ENCODE peak calls at places on chromosomes 7 and 10, in nine cellular contexts. One of them, this sample, is unnamed.

GRCh38 chr10:62441953-62442352 is 67.8 kb downstream of the ZNF365 start:
- DNase-seq in astrocyte of the spinal cord: no peak
- DNase-seq in IMR-90: no peak
- DNase-seq in stimulated activated naive CD8-positive, alpha-beta T cell treated with anti-CD3 and anti-CD28 coated beads, Interleukin-15, Interleukin-2, amounts not matched to agents 100 U/mL and 50 U/mL, for 24 hours: no peak
- DNase-seq in HepG2: no peak
- DNase-seq in activated T-cell treated with anti-CD3 and anti-CD28 coated beads, Interleukin-2, amount 50 U/mL, for 4 hours: no peak
- DNase-seq in stomach: no peak
- DNase-seq in lung microvascular endothelial cell: no peak
- DNase-seq in activated CD4-positive, CD25-positive, alpha-beta regulatory T cell: no peak
- DNase-seq in this sample: no peak

GRCh38 chr10:123270221-123270620 is 116.0 kb downstream of the BUB3 start:
- DNase-seq in astrocyte of the spinal cord: peak; percentile 83
- DNase-seq in stomach: no peak
- DNase-seq in activated T-cell treated with anti-CD3 and anti-CD28 coated beads, Interleukin-2, amount 50 U/mL, for 4 hours: no peak
- DNase-seq in IMR-90: peak; percentile 25
- DNase-seq in lung microvascular endothelial cell: no peak
- DNase-seq in stimulated activated naive CD8-positive, alpha-beta T cell treated with anti-CD3 and anti-CD28 coated beads, Interleukin-15, Interleukin-2, amounts not matched to agents 100 U/mL and 50 U/mL, for 24 hours: no peak
- DNase-seq in HepG2: no peak
- DNase-seq in activated CD4-positive, CD25-positive, alpha-beta regulatory T cell: no peak
- DNase-seq in this sample: no peak

GRCh38 chr10:121069061-121069850 is 218.1 kb downstream of the WDR11 start:
- DNase-seq in astrocyte of the spinal cord: peak; percentile 9
- DNase-seq in lung microvascular endothelial cell: no peak
- DNase-seq in activated T-cell treated with anti-CD3 and anti-CD28 coated beads, Interleukin-2, amount 50 U/mL, for 4 hours: no peak
- DNase-seq in IMR-90: no peak
- DNase-seq in HepG2: no peak
- DNase-seq in stomach: no peak
- DNase-seq in stimulated activated naive CD8-positive, alpha-beta T cell treated with anti-CD3 and anti-CD28 coated beads, Interleukin-15, Interleukin-2, amounts not matched to agents 100 U/mL and 50 U/mL, for 24 hours: no peak
- DNase-seq in activated CD4-positive, CD25-positive, alpha-beta regulatory T cell: no peak
- DNase-seq in this sample: no peak

GRCh38 chr7:6200971-6201370 is 71.5 kb downstream of the CYTH3 start:
- DNase-seq in astrocyte of the spinal cord: no peak
- DNase-seq in activated T-cell treated with anti-CD3 and anti-CD28 coated beads, Interleukin-2, amount 50 U/mL, for 4 hours: no peak
- DNase-seq in IMR-90: no peak
- DNase-seq in lung microvascular endothelial cell: no peak
- DNase-seq in activated CD4-positive, CD25-positive, alpha-beta regulatory T cell: no peak
- DNase-seq in stimulated activated naive CD8-positive, alpha-beta T cell treated with anti-CD3 and anti-CD28 coated beads, Interleukin-15, Interleukin-2, amounts not matched to agents 100 U/mL and 50 U/mL, for 24 hours: no peak
- DNase-seq in HepG2: no peak
- DNase-seq in stomach: no peak
- DNase-seq in this sample: no peak

GRCh38 chr7:31056775-31057346 is 4.8 kb downstream of the ADCYAP1R1 start:
- DNase-seq in stimulated activated naive CD8-positive, alpha-beta T cell treated with anti-CD3 and anti-CD28 coated beads, Interleukin-15, Interleukin-2, amounts not matched to agents 100 U/mL and 50 U/mL, for 24 hours: no peak
- DNase-seq in activated CD4-positive, CD25-positive, alpha-beta regulatory T cell: no peak
- DNase-seq in activated T-cell treated with anti-CD3 and anti-CD28 coated beads, Interleukin-2, amount 50 U/mL, for 4 hours: no peak
- DNase-seq in lung microvascular endothelial cell: no peak
- DNase-seq in HepG2: no peak
- DNase-seq in IMR-90: no peak
- DNase-seq in astrocyte of the spinal cord: no peak
- DNase-seq in stomach: no peak
- DNase-seq in this sample: peak; percentile 19

GRCh38 chr7:27834179-27834921 is 94.4 kb downstream of the TAX1BP1 start:
- DNase-seq in activated T-cell treated with anti-CD3 and anti-CD28 coated beads, Interleukin-2, amount 50 U/mL, for 4 hours: no peak
- DNase-seq in activated CD4-positive, CD25-positive, alpha-beta regulatory T cell: no peak
- DNase-seq in HepG2: no peak
- DNase-seq in stimulated activated naive CD8-positive, alpha-beta T cell treated with anti-CD3 and anti-CD28 coated beads, Interleukin-15, Interleukin-2, amounts not matched to agents 100 U/mL and 50 U/mL, for 24 hours: no peak
- DNase-seq in lung microvascular endothelial cell: no peak
- DNase-seq in IMR-90: no peak
- DNase-seq in astrocyte of the spinal cord: no peak
- DNase-seq in stomach: no peak
- DNase-seq in this sample: no peak

GRCh38 chr10:865257-865656 is 66.2 kb downstream of the LARP4B start:
- DNase-seq in activated CD4-positive, CD25-positive, alpha-beta regulatory T cell: no peak
- DNase-seq in HepG2: no peak
- DNase-seq in astrocyte of the spinal cord: no peak
- DNase-seq in lung microvascular endothelial cell: no peak
- DNase-seq in stomach: no peak
- DNase-seq in stimulated activated naive CD8-positive, alpha-beta T cell treated with anti-CD3 and anti-CD28 coated beads, Interleukin-15, Interleukin-2, amounts not matched to agents 100 U/mL and 50 U/mL, for 24 hours: no peak
- DNase-seq in IMR-90: no peak
- DNase-seq in activated T-cell treated with anti-CD3 and anti-CD28 coated beads, Interleukin-2, amount 50 U/mL, for 4 hours: no peak
- DNase-seq in this sample: no peak

GRCh38 chr10:114486938-114487814 is 82.9 kb upstream of the AFAP1L2 start:
- DNase-seq in activated T-cell treated with anti-CD3 and anti-CD28 coated beads, Interleukin-2, amount 50 U/mL, for 4 hours: no peak
- DNase-seq in astrocyte of the spinal cord: peak; percentile 69
- DNase-seq in activated CD4-positive, CD25-positive, alpha-beta regulatory T cell: no peak
- DNase-seq in HepG2: peak; percentile 32
- DNase-seq in stimulated activated naive CD8-positive, alpha-beta T cell treated with anti-CD3 and anti-CD28 coated beads, Interleukin-15, Interleukin-2, amounts not matched to agents 100 U/mL and 50 U/mL, for 24 hours: no peak
- DNase-seq in IMR-90: peak; percentile 84
- DNase-seq in lung microvascular endothelial cell: no peak
- DNase-seq in stomach: no peak
- DNase-seq in this sample: no peak

GRCh38 chr10:132837905-132838304 is 52.0 kb upstream of the NKX6-2 start:
- DNase-seq in lung microvascular endothelial cell: no peak
- DNase-seq in IMR-90: no peak
- DNase-seq in stomach: no peak
- DNase-seq in activated CD4-positive, CD25-positive, alpha-beta regulatory T cell: no peak
- DNase-seq in activated T-cell treated with anti-CD3 and anti-CD28 coated beads, Interleukin-2, amount 50 U/mL, for 4 hours: no peak
- DNase-seq in astrocyte of the spinal cord: no peak
- DNase-seq in stimulated activated naive CD8-positive, alpha-beta T cell treated with anti-CD3 and anti-CD28 coated beads, Interleukin-15, Interleukin-2, amounts not matched to agents 100 U/mL and 50 U/mL, for 24 hours: no peak
- DNase-seq in HepG2: no peak
- DNase-seq in this sample: no peak

GRCh38 chr7:1886361-1887064 is 216.4 kb downstream of the ELFN1 start:
- DNase-seq in lung microvascular endothelial cell: no peak
- DNase-seq in stomach: no peak
- DNase-seq in HepG2: no peak
- DNase-seq in stimulated activated naive CD8-positive, alpha-beta T cell treated with anti-CD3 and anti-CD28 coated beads, Interleukin-15, Interleukin-2, amounts not matched to agents 100 U/mL and 50 U/mL, for 24 hours: no peak
- DNase-seq in astrocyte of the spinal cord: no peak
- DNase-seq in activated T-cell treated with anti-CD3 and anti-CD28 coated beads, Interleukin-2, amount 50 U/mL, for 4 hours: no peak
- DNase-seq in activated CD4-positive, CD25-positive, alpha-beta regulatory T cell: no peak
- DNase-seq in IMR-90: no peak
- DNase-seq in this sample: peak; percentile 71

GRCh38 chr7:12638851-12639467 is 48.5 kb upstream of the ARL4A start:
- DNase-seq in stimulated activated naive CD8-positive, alpha-beta T cell treated with anti-CD3 and anti-CD28 coated beads, Interleukin-15, Interleukin-2, amounts not matched to agents 100 U/mL and 50 U/mL, for 24 hours: no peak
- DNase-seq in lung microvascular endothelial cell: peak; percentile 58
- DNase-seq in IMR-90: peak; percentile 54
- DNase-seq in stomach: no peak
- DNase-seq in astrocyte of the spinal cord: peak; percentile 50
- DNase-seq in HepG2: peak; percentile 43
- DNase-seq in activated T-cell treated with anti-CD3 and anti-CD28 coated beads, Interleukin-2, amount 50 U/mL, for 4 hours: no peak
- DNase-seq in activated CD4-positive, CD25-positive, alpha-beta regulatory T cell: no peak
- DNase-seq in this sample: peak; percentile 74

GRCh38 chr7:139297795-139298194 is 43.3 kb upstream of the FMC1 start:
- DNase-seq in lung microvascular endothelial cell: no peak
- DNase-seq in activated T-cell treated with anti-CD3 and anti-CD28 coated beads, Interleukin-2, amount 50 U/mL, for 4 hours: no peak
- DNase-seq in stimulated activated naive CD8-positive, alpha-beta T cell treated with anti-CD3 and anti-CD28 coated beads, Interleukin-15, Interleukin-2, amounts not matched to agents 100 U/mL and 50 U/mL, for 24 hours: no peak
- DNase-seq in astrocyte of the spinal cord: no peak
- DNase-seq in IMR-90: peak; percentile 2
- DNase-seq in activated CD4-positive, CD25-positive, alpha-beta regulatory T cell: no peak
- DNase-seq in HepG2: peak; percentile 43
- DNase-seq in stomach: no peak
- DNase-seq in this sample: no peak

GRCh38 chr7:129843365-129843898 is 109.3 kb downstream of the UBE2H start:
- DNase-seq in IMR-90: no peak
- DNase-seq in activated T-cell treated with anti-CD3 and anti-CD28 coated beads, Interleukin-2, amount 50 U/mL, for 4 hours: no peak
- DNase-seq in lung microvascular endothelial cell: no peak
- DNase-seq in astrocyte of the spinal cord: peak; percentile 59
- DNase-seq in activated CD4-positive, CD25-positive, alpha-beta regulatory T cell: no peak
- DNase-seq in stomach: no peak
- DNase-seq in stimulated activated naive CD8-positive, alpha-beta T cell treated with anti-CD3 and anti-CD28 coated beads, Interleukin-15, Interleukin-2, amounts not matched to agents 100 U/mL and 50 U/mL, for 24 hours: no peak
- DNase-seq in HepG2: no peak
- DNase-seq in this sample: no peak

GRCh38 chr10:97427571-97428179 is 1.7 kb downstream of the PGAM1 start:
- DNase-seq in activated CD4-positive, CD25-positive, alpha-beta regulatory T cell: no peak
- DNase-seq in HepG2: peak; percentile 74
- DNase-seq in lung microvascular endothelial cell: peak; percentile 60
- DNase-seq in stomach: peak; percentile 67
- DNase-seq in IMR-90: peak; percentile 36
- DNase-seq in activated T-cell treated with anti-CD3 and anti-CD28 coated beads, Interleukin-2, amount 50 U/mL, for 4 hours: no peak
- DNase-seq in astrocyte of the spinal cord: peak; percentile 12
- DNase-seq in stimulated activated naive CD8-positive, alpha-beta T cell treated with anti-CD3 and anti-CD28 coated beads, Interleukin-15, Interleukin-2, amounts not matched to agents 100 U/mL and 50 U/mL, for 24 hours: peak; percentile 46
- DNase-seq in this sample: no peak

GRCh38 chr7:112103246-112103645 is 103.0 kb downstream of the DOCK4 start:
- DNase-seq in activated CD4-positive, CD25-positive, alpha-beta regulatory T cell: no peak
- DNase-seq in HepG2: no peak
- DNase-seq in IMR-90: peak; percentile 56
- DNase-seq in activated T-cell treated with anti-CD3 and anti-CD28 coated beads, Interleukin-2, amount 50 U/mL, for 4 hours: no peak
- DNase-seq in lung microvascular endothelial cell: peak; percentile 24
- DNase-seq in stomach: no peak
- DNase-seq in stimulated activated naive CD8-positive, alpha-beta T cell treated with anti-CD3 and anti-CD28 coated beads, Interleukin-15, Interleukin-2, amounts not matched to agents 100 U/mL and 50 U/mL, for 24 hours: no peak
- DNase-seq in astrocyte of the spinal cord: peak; percentile 73
- DNase-seq in this sample: no peak

GRCh38 chr7:4297165-4297842 is 384.8 kb upstream of the FOXK1 start:
- DNase-seq in activated CD4-positive, CD25-positive, alpha-beta regulatory T cell: no peak
- DNase-seq in astrocyte of the spinal cord: no peak
- DNase-seq in IMR-90: no peak
- DNase-seq in HepG2: no peak
- DNase-seq in stomach: no peak
- DNase-seq in stimulated activated naive CD8-positive, alpha-beta T cell treated with anti-CD3 and anti-CD28 coated beads, Interleukin-15, Interleukin-2, amounts not matched to agents 100 U/mL and 50 U/mL, for 24 hours: no peak
- DNase-seq in activated T-cell treated with anti-CD3 and anti-CD28 coated beads, Interleukin-2, amount 50 U/mL, for 4 hours: no peak
- DNase-seq in lung microvascular endothelial cell: no peak
- DNase-seq in this sample: no peak

GRCh38 chr7:15828881-15829280 is 142.4 kb upstream of the MEOX2 start:
- DNase-seq in stomach: no peak
- DNase-seq in activated T-cell treated with anti-CD3 and anti-CD28 coated beads, Interleukin-2, amount 50 U/mL, for 4 hours: no peak
- DNase-seq in astrocyte of the spinal cord: no peak
- DNase-seq in activated CD4-positive, CD25-positive, alpha-beta regulatory T cell: no peak
- DNase-seq in stimulated activated naive CD8-positive, alpha-beta T cell treated with anti-CD3 and anti-CD28 coated beads, Interleukin-15, Interleukin-2, amounts not matched to agents 100 U/mL and 50 U/mL, for 24 hours: no peak
- DNase-seq in IMR-90: no peak
- DNase-seq in lung microvascular endothelial cell: no peak
- DNase-seq in HepG2: no peak
- DNase-seq in this sample: no peak

GRCh38 chr7:128867842-128868623 is 5.4 kb downstream of the ATP6V1F start:
- DNase-seq in stomach: peak; percentile 45
- DNase-seq in activated CD4-positive, CD25-positive, alpha-beta regulatory T cell: no peak
- DNase-seq in activated T-cell treated with anti-CD3 and anti-CD28 coated beads, Interleukin-2, amount 50 U/mL, for 4 hours: no peak
- DNase-seq in IMR-90: peak; percentile 51
- DNase-seq in HepG2: no peak
- DNase-seq in astrocyte of the spinal cord: no peak
- DNase-seq in stimulated activated naive CD8-positive, alpha-beta T cell treated with anti-CD3 and anti-CD28 coated beads, Interleukin-15, Interleukin-2, amounts not matched to agents 100 U/mL and 50 U/mL, for 24 hours: no peak
- DNase-seq in lung microvascular endothelial cell: no peak
- DNase-seq in this sample: peak; percentile 70

GRCh38 chr10:7566891-7567290 is 99.9 kb downstream of the ITIH5 start:
- DNase-seq in stomach: no peak
- DNase-seq in activated CD4-positive, CD25-positive, alpha-beta regulatory T cell: no peak
- DNase-seq in HepG2: no peak
- DNase-seq in lung microvascular endothelial cell: no peak
- DNase-seq in stimulated activated naive CD8-positive, alpha-beta T cell treated with anti-CD3 and anti-CD28 coated beads, Interleukin-15, Interleukin-2, amounts not matched to agents 100 U/mL and 50 U/mL, for 24 hours: no peak
- DNase-seq in IMR-90: no peak
- DNase-seq in activated T-cell treated with anti-CD3 and anti-CD28 coated beads, Interleukin-2, amount 50 U/mL, for 4 hours: no peak
- DNase-seq in astrocyte of the spinal cord: no peak
- DNase-seq in this sample: no peak

GRCh38 chr10:89783406-89783805 is 82.0 kb downstream of the KIF20B start:
- DNase-seq in lung microvascular endothelial cell: no peak
- DNase-seq in stomach: no peak
- DNase-seq in IMR-90: peak; percentile 42
- DNase-seq in stimulated activated naive CD8-positive, alpha-beta T cell treated with anti-CD3 and anti-CD28 coated beads, Interleukin-15, Interleukin-2, amounts not matched to agents 100 U/mL and 50 U/mL, for 24 hours: no peak
- DNase-seq in HepG2: no peak
- DNase-seq in activated T-cell treated with anti-CD3 and anti-CD28 coated beads, Interleukin-2, amount 50 U/mL, for 4 hours: no peak
- DNase-seq in astrocyte of the spinal cord: peak; percentile 16
- DNase-seq in activated CD4-positive, CD25-positive, alpha-beta regulatory T cell: no peak
- DNase-seq in this sample: no peak

GRCh38 chr7:75019800-75020199 is 53.8 kb downstream of the RCC1L start:
- DNase-seq in astrocyte of the spinal cord: no peak
- DNase-seq in stomach: no peak
- DNase-seq in activated T-cell treated with anti-CD3 and anti-CD28 coated beads, Interleukin-2, amount 50 U/mL, for 4 hours: no peak
- DNase-seq in HepG2: no peak
- DNase-seq in stimulated activated naive CD8-positive, alpha-beta T cell treated with anti-CD3 and anti-CD28 coated beads, Interleukin-15, Interleukin-2, amounts not matched to agents 100 U/mL and 50 U/mL, for 24 hours: no peak
- DNase-seq in lung microvascular endothelial cell: no peak
- DNase-seq in IMR-90: no peak
- DNase-seq in activated CD4-positive, CD25-positive, alpha-beta regulatory T cell: no peak
- DNase-seq in this sample: no peak

GRCh38 chr7:105896407-105896842 is 20.0 kb upstream of the ATXN7L1 start:
- DNase-seq in astrocyte of the spinal cord: no peak
- DNase-seq in activated T-cell treated with anti-CD3 and anti-CD28 coated beads, Interleukin-2, amount 50 U/mL, for 4 hours: no peak
- DNase-seq in lung microvascular endothelial cell: no peak
- DNase-seq in stomach: no peak
- DNase-seq in stimulated activated naive CD8-positive, alpha-beta T cell treated with anti-CD3 and anti-CD28 coated beads, Interleukin-15, Interleukin-2, amounts not matched to agents 100 U/mL and 50 U/mL, for 24 hours: no peak
- DNase-seq in IMR-90: no peak
- DNase-seq in HepG2: no peak
- DNase-seq in activated CD4-positive, CD25-positive, alpha-beta regulatory T cell: no peak
- DNase-seq in this sample: peak; percentile 97

GRCh38 chr7:2802504-2803341 is 41.4 kb downstream of the GNA12 start:
- DNase-seq in activated T-cell treated with anti-CD3 and anti-CD28 coated beads, Interleukin-2, amount 50 U/mL, for 4 hours: no peak
- DNase-seq in activated CD4-positive, CD25-positive, alpha-beta regulatory T cell: no peak
- DNase-seq in stimulated activated naive CD8-positive, alpha-beta T cell treated with anti-CD3 and anti-CD28 coated beads, Interleukin-15, Interleukin-2, amounts not matched to agents 100 U/mL and 50 U/mL, for 24 hours: no peak
- DNase-seq in lung microvascular endothelial cell: peak; percentile 32
- DNase-seq in IMR-90: peak; percentile 72
- DNase-seq in stomach: no peak
- DNase-seq in astrocyte of the spinal cord: peak; percentile 53
- DNase-seq in HepG2: peak; percentile 90
- DNase-seq in this sample: no peak

GRCh38 chr10:75402486-75403143 is 1.1 kb upstream of the ZNF503 start:
- DNase-seq in activated CD4-positive, CD25-positive, alpha-beta regulatory T cell: no peak
- DNase-seq in IMR-90: no peak
- DNase-seq in stomach: peak; percentile 42
- DNase-seq in activated T-cell treated with anti-CD3 and anti-CD28 coated beads, Interleukin-2, amount 50 U/mL, for 4 hours: no peak
- DNase-seq in HepG2: no peak
- DNase-seq in lung microvascular endothelial cell: no peak
- DNase-seq in astrocyte of the spinal cord: no peak
- DNase-seq in stimulated activated naive CD8-positive, alpha-beta T cell treated with anti-CD3 and anti-CD28 coated beads, Interleukin-15, Interleukin-2, amounts not matched to agents 100 U/mL and 50 U/mL, for 24 hours: peak; percentile 11
- DNase-seq in this sample: peak; percentile 62

This sample was measured in NCI-H1694.